ENCODE peak calls at places on chromosomes 13 and 19, in five cellular contexts. T is activated T-cell treated with anti-CD3 and anti-CD28 coated beads, Interleukin-2, amount 50 U/mL, for 72 hours; D is GOT3; W is activated naive CD4-positive, alpha-beta T cell treated with Interleukin-2 at 50 U/mL for 16 hours; B is activated CD4-positive, alpha-beta memory T cell treated with anti-CD3 and anti-CD28 coated beads, Interleukin-2, amount 10 ng/mL, durations not matched to agents 7 days and 5 days. C is an unnamed sample.

GRCh38 chr19:35247526-35248309 is 1.1 kb upstream of the LSR start:
- DNase-seq in T (peak), D (no peak), W (peak), B (peak), C (no peak)

GRCh38 chr19:46546194-46546896 is 50.7 kb upstream of the PNMA8B start:
- DNase-seq in T (no peak), D (no peak), W (no peak), B (peak), C (no peak)

GRCh38 chr19:2587001-2587719 is 111.2 kb downstream of the GADD45B start:
- DNase-seq in T (no peak), D (no peak), W (no peak), B (no peak), C (no peak)

GRCh38 chr13:74641586-74641985 is 507.4 kb upstream of the KLF12 start:
- DNase-seq in T (no peak), D (no peak), W (no peak), B (no peak), C (no peak)

GRCh38 chr19:58558066-58558622 is at the start of gene UBE2M:
- DNase-seq in T (peak), D (no peak), W (peak), B (peak), C (no peak)

GRCh38 chr13:112626124-112626523 is 38.2 kb upstream of the TUBGCP3 start:
- DNase-seq in T (no peak), D (no peak), W (no peak), B (no peak), C (no peak)

GRCh38 chr19:2270572-2271515 is 11.1 kb downstream of the PEAK3 start:
- DNase-seq in T (peak), D (peak), W (peak), B (peak), C (peak)

GRCh38 chr13:24075137-24075975 is 85.2 kb upstream of the SPATA13 start:
- DNase-seq in T (no peak), D (no peak), W (no peak), B (no peak), C (no peak)

GRCh38 chr13:75395056-75395455 is 86.9 kb downstream of the TBC1D4 start:
- DNase-seq in T (no peak), D (no peak), W (no peak), B (no peak), C (no peak)

GRCh38 chr19:16957151-16957662 is 68.4 kb downstream of the F2RL3 start:
- DNase-seq in T (no peak), D (no peak), W (no peak), B (no peak), C (no peak)

GRCh38 chr13:37616131-37616530 is 17.6 kb upstream of the POSTN start:
- DNase-seq in T (no peak), D (no peak), W (no peak), B (no peak), C (no peak)

GRCh38 chr19:38162094-38162493 is 61.9 kb downstream of the DPF1 start:
- DNase-seq in T (no peak), D (no peak), W (no peak), B (no peak), C (no peak)

GRCh38 chr19:10289836-10290438 is at the start of gene ICAM5:
- DNase-seq in T (peak), D (no peak), W (peak), B (peak), C (no peak)

GRCh38 chr19:39263912-39264305 is 4.3 kb upstream of the IFNL2 start:
- DNase-seq in T (no peak), D (no peak), W (no peak), B (no peak), C (no peak)

C was measured in brain pericyte.